ENCODE peak calls at places on chromosomes 2 and 18, in seven cellular contexts. Y is neural progenitor cell, T is PC-3, N is HCT116, R is MM.1S, B is GM23248, O is GM23338. S is an unnamed sample.
A peak's percentile ranks its signal among the peaks of the same experiment; 100 is the strongest.

GRCh38 chr18:59063912-59064311 is 75.8 kb upstream of the SEC11C start:
- DNase-seq in T (no peak), N (no peak), O (no peak), R (no peak), Y (no peak), B (no peak), S (no peak)

GRCh38 chr2:97673915-97674283 is 4.4 kb downstream of the C2orf92 start:
- DNase-seq in O (no peak), Y (no peak), R (no peak), N (no peak), T (no peak), B (no peak), S (no peak)

GRCh38 chr18:26091047-26091630 is 726 bp upstream of the SS18 start:
- DNase-seq in R (peak; percentile 78), O (peak; percentile 54), Y (no peak), B (peak; percentile 90), N (peak; percentile 58), T (no peak), S (no peak)

GRCh38 chr18:74745658-74746403 is 148.2 kb downstream of the ZNF407 start:
- DNase-seq in R (no peak), T (peak; percentile 89), B (peak; percentile 89), N (peak; percentile 40), Y (no peak), O (no peak), S (peak; percentile 6)

GRCh38 chr2:240023792-240024191 is 1.4 kb downstream of the NDUFA10 start:
- DNase-seq in T (no peak), O (no peak), Y (no peak), R (no peak), N (no peak), B (peak; percentile 20), S (no peak)

GRCh38 chr2:173651891-173652290 is 297.2 kb downstream of the CDCA7 start:
- DNase-seq in B (no peak), N (no peak), Y (no peak), R (no peak), O (no peak), T (no peak), S (no peak)

GRCh38 chr2:157439792-157440186 is 4.1 kb downstream of the CYTIP start:
- DNase-seq in T (no peak), O (no peak), R (peak; percentile 56), B (no peak), Y (no peak), N (no peak), S (no peak)

GRCh38 chr2:168897449-168897848 is 3.6 kb upstream of the G6PC2 start:
- DNase-seq in B (no peak), O (no peak), Y (no peak), N (no peak), R (no peak), T (no peak), S (no peak)

DNA sequence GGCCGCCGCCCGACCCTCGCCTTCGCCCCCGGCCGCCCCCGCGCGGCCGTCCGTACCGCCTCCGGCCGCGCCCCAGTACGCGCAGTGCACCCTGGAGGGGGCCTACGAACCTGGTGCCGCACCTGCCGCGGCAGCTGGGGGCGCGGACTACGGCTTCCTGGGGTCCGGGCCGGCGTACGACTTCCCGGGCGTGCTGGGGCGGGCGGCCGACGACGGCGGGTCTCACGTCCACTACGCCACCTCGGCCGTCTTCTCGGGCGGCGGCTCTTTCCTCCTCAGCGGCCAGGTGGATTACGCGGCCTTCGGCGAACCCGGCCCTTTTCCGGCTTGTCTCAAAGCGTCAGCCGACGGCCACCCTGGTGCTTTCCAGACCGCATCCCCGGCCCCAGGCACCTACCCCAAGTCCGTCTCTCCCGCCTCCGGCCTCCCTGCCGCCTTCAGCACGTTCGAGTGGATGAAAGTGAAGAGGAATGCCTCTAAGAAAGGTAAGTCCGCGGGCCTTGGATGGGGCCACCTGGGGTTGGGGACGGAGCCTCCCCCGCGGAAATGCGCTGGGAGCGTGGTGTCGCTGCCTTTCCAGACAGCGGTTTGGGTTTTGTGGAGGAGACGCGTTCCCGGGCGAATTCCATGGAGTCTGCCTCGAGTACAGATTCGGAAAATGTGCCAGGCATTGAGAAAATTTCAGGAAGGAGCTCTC is 649 bp downstream of the HOXD1 start:
- DNase-seq in Y (peak; percentile 39), O (peak; percentile 70), R (no peak), N (no peak), B (peak; percentile 39), T (no peak), S (peak; percentile 23)
- TF ChIP-seq EZH2 in Y (peak; percentile 98), O (no peak), R (no peak), N (no peak), B (no peak), T (no peak), S (peak; percentile 91)

GRCh38 chr2:42906557-42907380 is 114.4 kb upstream of the HAAO start:
- DNase-seq in R (no peak), N (no peak), Y (peak; percentile 60), O (peak; percentile 50), B (peak; percentile 62), T (no peak), S (peak; percentile 56)

GRCh38 chr2:42904576-42904876 is 112.1 kb upstream of the HAAO start:
- DNase-seq in T (no peak), O (no peak), R (no peak), Y (no peak), N (no peak), B (no peak), S (no peak)

GRCh38 chr2:42903821-42904575 is 111.6 kb upstream of the HAAO start:
- DNase-seq in N (no peak), Y (no peak), O (no peak), B (no peak), T (no peak), R (no peak), S (no peak)

GRCh38 chr2:42906115-42906556 is 113.8 kb upstream of the HAAO start:
- DNase-seq in N (no peak), O (no peak), B (no peak), R (no peak), Y (no peak), T (no peak), S (no peak)

GRCh38 chr2:42905341-42906114 is 113.1 kb upstream of the HAAO start:
- DNase-seq in B (peak; percentile 32), T (no peak), R (no peak), O (peak; percentile 11), Y (no peak), N (no peak), S (peak; percentile 54)
- TF ChIP-seq EZH2phosphoT487 in B (no peak), T (no peak), R (no peak), O (no peak), Y (no peak), N (no peak), S (no peak)

GRCh38 chr2:32383858-32384257 is 27.0 kb downstream of the BIRC6 start:
- DNase-seq in O (no peak), Y (no peak), B (no peak), R (no peak), T (no peak), N (no peak), S (no peak)
- H3K4me1 ChIP-seq in O (no peaks in the 10 kb centered on the region), Y (no peaks in the 10 kb centered on the region), B (no peaks in the 10 kb centered on the region), R (no peaks in the 10 kb centered on the region), T (no peaks in the 10 kb centered on the region), N (no peaks in the 10 kb centered on the region), S (no peaks in the 10 kb centered on the region)

GRCh38 chr2:161416633-161417427 is 733 bp downstream of the TBR1 start:
- DNase-seq in N (no peak), R (no peak), O (peak; percentile 53), Y (peak; percentile 61), T (no peak), B (peak; percentile 14), S (no peak)
- TF ChIP-seq EZH2 in N (no peak), R (no peak), O (peak; percentile 95), Y (peak; percentile 98), T (no peak), B (no peak), S (peak; percentile 97)

GRCh38 chr2:207112397-207112796 is 53.4 kb downstream of the KLF7 start:
- DNase-seq in N (no peak), Y (no peak), O (no peak), T (no peak), R (no peak), B (peak; percentile 27), S (no peak)

GRCh38 chr2:207115715-207116364 is 49.9 kb downstream of the KLF7 start:
- DNase-seq in B (peak; percentile 79), N (no peak), Y (peak; percentile 42), O (peak; percentile 51), T (no peak), R (no peak), S (no peak)

GRCh38 chr2:207111757-207112156 is 54.0 kb downstream of the KLF7 start:
- DNase-seq in B (no peak), Y (no peak), N (no peak), R (no peak), T (no peak), O (no peak), S (no peak)

GRCh38 chr2:207110730-207111129 is 55.0 kb downstream of the KLF7 start:
- DNase-seq in Y (no peak), B (no peak), T (no peak), N (no peak), R (no peak), O (no peak), S (no peak)

GRCh38 chr2:207113403-207113802 is 52.3 kb downstream of the KLF7 start:
- DNase-seq in N (no peak), T (no peak), B (peak; percentile 31), O (no peak), Y (peak; percentile 29), R (no peak), S (no peak)
- TF ChIP-seq EZH2phosphoT487 in N (no peak), T (no peak), B (no peak), O (no peak), Y (no peak), R (no peak), S (no peak)

GRCh38 chr2:42973771-42974170 is 181.4 kb upstream of the HAAO start:
- DNase-seq in B (peak; percentile 36), N (no peak), Y (no peak), R (no peak), O (no peak), T (no peak), S (no peak)

GRCh38 chr2:42976400-42976799 is 184.0 kb upstream of the HAAO start:
- DNase-seq in O (no peak), B (no peak), N (no peak), R (no peak), T (no peak), Y (no peak), S (no peak)

GRCh38 chr2:42974303-42974696 is 181.9 kb upstream of the HAAO start:
- DNase-seq in Y (no peak), N (no peak), B (no peak), R (no peak), T (no peak), O (no peak), S (no peak)

GRCh38 chr2:42974697-42975357 is 182.4 kb upstream of the HAAO start:
- DNase-seq in N (peak; percentile 6), O (peak; percentile 86), Y (peak; percentile 84), R (peak; percentile 24), T (peak; percentile 66), B (peak; percentile 83), S (peak; percentile 87)

GRCh38 chr2:42975358-42975717 is 183.0 kb upstream of the HAAO start:
- DNase-seq in Y (no peak), T (no peak), O (peak; percentile 64), N (no peak), R (no peak), B (peak; percentile 35), S (no peak)
- H3K4me1 ChIP-seq in Y (peaks cover 16% of the 10 kb centered on the region), T (peaks cover 16% of the 10 kb centered on the region), O (peaks cover 7% of the 10 kb centered on the region), N (peaks cover 4% of the 10 kb centered on the region), R (peaks cover 13% of the 10 kb centered on the region), B (peaks cover 39% of the 10 kb centered on the region), S (peaks cover 62% of the 10 kb centered on the region)

S was measured in hepatocyte.